ENCODE peak calls at places on chromosomes 6 and 20, in seven cellular contexts. B is anterior cingulate cortex; H is NCI-H460; E is hypothalamus; G is ELR; I is NCI-H1105; V is CD8-positive, alpha-beta T cell. U is an unnamed sample.

GRCh38 chr6:34990971-34991560 is 102.0 kb downstream of the ANKS1A start:
- DNase-seq in V (no peak), G (peak), I (no peak), H (no peak), E (no peak), B (no peak), U (peak)

GRCh38 chr20:23246682-23247664 is 103.6 kb upstream of the NXT1 start:
- DNase-seq in G (no peak), E (no peak), H (no peak), I (no peak), B (no peak), V (no peak), U (no peak)

GRCh38 chr6:33343953-33344611 is 26.5 kb upstream of the ZBTB22 start:
- DNase-seq in G (no peak), E (no peak), V (peak), H (no peak), I (no peak), B (no peak), U (no peak)

GRCh38 chr20:32934580-32934979 is 69.7 kb downstream of the SUN5 start:
- DNase-seq in I (no peak), V (no peak), G (no peak), B (no peak), H (no peak), E (no peak), U (peak)

GRCh38 chr20:59814835-59815340 is 118.5 kb downstream of the SYCP2 start:
- DNase-seq in V (no peak), E (no peak), B (no peak), I (no peak), G (no peak), H (no peak), U (no peak)

GRCh38 chr20:47973519-47974233 is 188.4 kb upstream of the SULF2 start:
- DNase-seq in H (no peak), I (no peak), V (no peak), B (no peak), E (peak), G (no peak), U (peak)

GRCh38 chr6:152905551-152906299 is 77.1 kb downstream of the FBXO5 start:
- DNase-seq in V (no peak), B (no peak), G (no peak), I (no peak), E (no peak), H (no peak), U (no peak)

GRCh38 chr20:1376007-1376406 is 16.8 kb downstream of the FKBP1A start:
- DNase-seq in G (no peak), I (no peak), H (no peak), B (no peak), V (no peak), E (no peak), U (no peak)

GRCh38 chr6:114747995-114748625 is 405.3 kb upstream of the HS3ST5 start:
- DNase-seq in G (peak), H (peak), E (peak), B (peak), I (peak), V (no peak), U (peak)

GRCh38 chr20:1240549-1240948 is 14.7 kb downstream of the RAD21L1 start:
- DNase-seq in V (no peak), I (no peak), G (no peak), E (no peak), B (no peak), H (no peak), U (no peak)

GRCh38 chr6:126976263-126976797 is 142.1 kb upstream of the RSPO3 start:
- DNase-seq in V (no peak), H (no peak), I (no peak), G (no peak), E (no peak), B (no peak), U (no peak)

GRCh38 chr20:48313346-48313745 is 514.5 kb downstream of the PREX1 start:
- DNase-seq in I (no peak), E (no peak), H (no peak), V (no peak), B (no peak), G (no peak), U (no peak)

GRCh38 chr6:170480045-170480714 is 72.9 kb downstream of the PSMB1 start:
- DNase-seq in E (no peak), B (peak), V (no peak), H (no peak), G (peak), I (no peak), U (no peak)